ENCODE peak calls at places on chromosomes 5 and 9, in seven cellular contexts. One of them, this sample, is unnamed.

GRCh38 chr9:133130721-133131244 is 9.7 kb upstream of the RALGDS start:
- DNase-seq in heart left ventricle: no peak
- DNase-seq in M059J: no peak
- DNase-seq in aorta: no peak
- DNase-seq in dermis blood vessel endothelial cell: no peak
- DNase-seq in RPMI7951: no peak
- DNase-seq in NAMALWA: no peak
- DNase-seq in this sample: peak; percentile 74

GRCh38 chr9:110650991-110651411 is 17.6 kb upstream of the MUSK start:
- DNase-seq in heart left ventricle: no peak
- DNase-seq in M059J: peak; percentile 95
- DNase-seq in aorta: peak; percentile 37
- DNase-seq in dermis blood vessel endothelial cell: peak; percentile 4
- DNase-seq in RPMI7951: peak; percentile 99
- DNase-seq in NAMALWA: no peak
- DNase-seq in this sample: no peak

GRCh38 chr5:9025942-9026341 is 519.9 kb downstream of the SEMA5A start:
- DNase-seq in heart left ventricle: no peak
- DNase-seq in M059J: peak; percentile 34
- DNase-seq in aorta: no peak
- DNase-seq in dermis blood vessel endothelial cell: no peak
- DNase-seq in RPMI7951: peak; percentile 15
- DNase-seq in NAMALWA: no peak
- DNase-seq in this sample: no peak

GRCh38 chr5:56270058-56270457 is 36.9 kb upstream of the ANKRD55 start:
- DNase-seq in heart left ventricle: no peak
- DNase-seq in M059J: peak; percentile 34
- DNase-seq in aorta: no peak
- DNase-seq in dermis blood vessel endothelial cell: peak; percentile 17
- DNase-seq in RPMI7951: peak; percentile 46
- DNase-seq in NAMALWA: peak; percentile 22
- DNase-seq in this sample: no peak

GRCh38 chr9:117704024-117704575 is at the start of gene TLR4:
- DNase-seq in heart left ventricle: peak; percentile 74
- DNase-seq in M059J: peak; percentile 95
- DNase-seq in aorta: peak; percentile 82
- DNase-seq in dermis blood vessel endothelial cell: peak; percentile 97
- DNase-seq in RPMI7951: peak; percentile 85
- DNase-seq in NAMALWA: peak; percentile 66
- DNase-seq in this sample: no peak

GRCh38 chr9:128107260-128107970 is 20.1 kb downstream of the PTGES2 start:
- DNase-seq in heart left ventricle: no peak
- DNase-seq in M059J: no peak
- DNase-seq in aorta: no peak
- DNase-seq in dermis blood vessel endothelial cell: no peak
- DNase-seq in RPMI7951: no peak
- DNase-seq in NAMALWA: no peak
- DNase-seq in this sample: no peak

GRCh38 chr9:135591491-135592330 is 30.2 kb downstream of the PAEP start:
- DNase-seq in heart left ventricle: no peak
- DNase-seq in M059J: no peak
- DNase-seq in aorta: peak; percentile 34
- DNase-seq in dermis blood vessel endothelial cell: no peak
- DNase-seq in RPMI7951: no peak
- DNase-seq in NAMALWA: no peak
- DNase-seq in this sample: no peak

GRCh38 chr5:176884571-176884890 is 14.6 kb downstream of the HK3 start:
- DNase-seq in heart left ventricle: no peak
- DNase-seq in M059J: no peak
- DNase-seq in aorta: no peak
- DNase-seq in dermis blood vessel endothelial cell: no peak
- DNase-seq in RPMI7951: no peak
- DNase-seq in NAMALWA: no peak
- DNase-seq in this sample: no peak

GRCh38 chr5:41161271-41161670 is 52.1 kb downstream of the C6 start:
- DNase-seq in heart left ventricle: no peak
- DNase-seq in M059J: peak; percentile 32
- DNase-seq in aorta: no peak
- DNase-seq in dermis blood vessel endothelial cell: no peak
- DNase-seq in RPMI7951: no peak
- DNase-seq in NAMALWA: no peak
- DNase-seq in this sample: no peak

GRCh38 chr5:67639311-67639710 is 442.7 kb upstream of the CD180 start:
- DNase-seq in heart left ventricle: peak; percentile 33
- DNase-seq in M059J: no peak
- DNase-seq in aorta: no peak
- DNase-seq in dermis blood vessel endothelial cell: no peak
- DNase-seq in RPMI7951: no peak
- DNase-seq in NAMALWA: no peak
- DNase-seq in this sample: no peak

GRCh38 chr9:80602291-80602690 is 1030.5 kb downstream of the TLE4 start:
- DNase-seq in heart left ventricle: no peak
- DNase-seq in M059J: no peak
- DNase-seq in aorta: no peak
- DNase-seq in dermis blood vessel endothelial cell: no peak
- DNase-seq in RPMI7951: no peak
- DNase-seq in NAMALWA: no peak
- DNase-seq in this sample: no peak

GRCh38 chr5:100877277-100877676 is 25.8 kb downstream of the ST8SIA4 start:
- DNase-seq in heart left ventricle: no peak
- DNase-seq in M059J: no peak
- DNase-seq in aorta: no peak
- DNase-seq in dermis blood vessel endothelial cell: peak; percentile 75
- DNase-seq in RPMI7951: no peak
- DNase-seq in NAMALWA: no peak
- DNase-seq in this sample: no peak

GRCh38 chr5:107431536-107431935 is 239.2 kb downstream of the EFNA5 start:
- DNase-seq in heart left ventricle: no peak
- DNase-seq in M059J: no peak
- DNase-seq in aorta: no peak
- DNase-seq in dermis blood vessel endothelial cell: no peak
- DNase-seq in RPMI7951: no peak
- DNase-seq in NAMALWA: no peak
- DNase-seq in this sample: no peak

GRCh38 chr9:98615633-98616032 is 93.1 kb downstream of the GABBR2 start:
- DNase-seq in heart left ventricle: no peak
- DNase-seq in M059J: no peak
- DNase-seq in aorta: no peak
- DNase-seq in dermis blood vessel endothelial cell: no peak
- DNase-seq in RPMI7951: no peak
- DNase-seq in NAMALWA: no peak
- DNase-seq in this sample: no peak

GRCh38 chr9:22452415-22453010 is 5.9 kb downstream of the DMRTA1 start:
- DNase-seq in heart left ventricle: no peak
- DNase-seq in M059J: peak; percentile 47
- DNase-seq in aorta: peak; percentile 54
- DNase-seq in dermis blood vessel endothelial cell: peak; percentile 68
- DNase-seq in RPMI7951: peak; percentile 37
- DNase-seq in NAMALWA: peak; percentile 68
- DNase-seq in this sample: peak; percentile 25

GRCh38 chr9:33814816-33815215 is 2.1 kb upstream of the UBE2R2 start:
- DNase-seq in heart left ventricle: no peak
- DNase-seq in M059J: peak; percentile 53
- DNase-seq in aorta: no peak
- DNase-seq in dermis blood vessel endothelial cell: peak; percentile 82
- DNase-seq in RPMI7951: no peak
- DNase-seq in NAMALWA: no peak
- DNase-seq in this sample: no peak

GRCh38 chr9:105554042-105554441 is 3.9 kb upstream of the FKTN start:
- DNase-seq in heart left ventricle: no peak
- DNase-seq in M059J: peak; percentile 5
- DNase-seq in aorta: peak; percentile 48
- DNase-seq in dermis blood vessel endothelial cell: no peak
- DNase-seq in RPMI7951: no peak
- DNase-seq in NAMALWA: no peak
- DNase-seq in this sample: no peak

GRCh38 chr5:98941131-98941883 is 12.5 kb upstream of the CHD1 start:
- DNase-seq in heart left ventricle: no peak
- DNase-seq in M059J: no peak
- DNase-seq in aorta: no peak
- DNase-seq in dermis blood vessel endothelial cell: no peak
- DNase-seq in RPMI7951: no peak
- DNase-seq in NAMALWA: no peak
- DNase-seq in this sample: no peak

GRCh38 chr5:14105717-14106435 is 37.3 kb upstream of the TRIO start:
- DNase-seq in heart left ventricle: no peak
- DNase-seq in M059J: peak; percentile 99
- DNase-seq in aorta: no peak
- DNase-seq in dermis blood vessel endothelial cell: peak; percentile 80
- DNase-seq in RPMI7951: peak; percentile 96
- DNase-seq in NAMALWA: peak; percentile 29
- DNase-seq in this sample: no peak

GRCh38 chr5:62922191-62922590 is 343.6 kb downstream of the LRRC70 start:
- DNase-seq in heart left ventricle: no peak
- DNase-seq in M059J: no peak
- DNase-seq in aorta: no peak
- DNase-seq in dermis blood vessel endothelial cell: no peak
- DNase-seq in RPMI7951: no peak
- DNase-seq in NAMALWA: no peak
- DNase-seq in this sample: no peak

GRCh38 chr5:175317872-175318271 is 126.1 kb downstream of the DRD1 start:
- DNase-seq in heart left ventricle: no peak
- DNase-seq in M059J: peak; percentile 20
- DNase-seq in aorta: no peak
- DNase-seq in dermis blood vessel endothelial cell: no peak
- DNase-seq in RPMI7951: peak; percentile 2
- DNase-seq in NAMALWA: no peak
- DNase-seq in this sample: no peak

GRCh38 chr5:91283899-91284298 is 99.2 kb downstream of the ARRDC3 start:
- DNase-seq in heart left ventricle: no peak
- DNase-seq in M059J: peak; percentile 95
- DNase-seq in aorta: no peak
- DNase-seq in dermis blood vessel endothelial cell: peak; percentile 37
- DNase-seq in RPMI7951: peak; percentile 67
- DNase-seq in NAMALWA: no peak
- DNase-seq in this sample: no peak

GRCh38 chr9:69197687-69198086 is 23.6 kb downstream of the TJP2 start:
- DNase-seq in heart left ventricle: no peak
- DNase-seq in M059J: no peak
- DNase-seq in aorta: no peak
- DNase-seq in dermis blood vessel endothelial cell: no peak
- DNase-seq in RPMI7951: no peak
- DNase-seq in NAMALWA: no peak
- DNase-seq in this sample: no peak

This sample was measured in central memory CD4-positive, alpha-beta T cell.